ENCODE peak calls at places on chromosomes 4 and X, in nine cellular contexts. M, Z, Q, Y, B, V, G, A and J are unnamed samples.

GRCh38 chrX:119672252-119672825 is 20.6 kb downstream of the SEPTIN6 start:
- DNase-seq in Z (no peak), Q (no peak), G (no peak), V (no peak), A (no peak), M (no peak), Y (peak), B (no peak), J (no peak)

GRCh38 chr4:110165382-110166285 is 32.8 kb downstream of the ELOVL6 start:
- DNase-seq in Y (peak), Q (peak), B (peak), V (peak), M (peak), G (no peak), A (peak), Z (no peak), J (no peak)

GRCh38 chr4:7547368-7548040 is 112.8 kb upstream of the PSAPL1 start:
- DNase-seq in Z (no peak), G (no peak), Y (peak), A (no peak), Q (peak), B (no peak), M (no peak), V (no peak), J (no peak)

GRCh38 chr4:179750374-179750773 is 2308.1 kb upstream of the AGA start:
- DNase-seq in A (no peak), M (no peak), Q (no peak), V (no peak), Y (peak), Z (no peak), B (no peak), G (no peak), J (no peak)

GRCh38 chr4:185128272-185129119 is 14.6 kb upstream of the SLC25A4 start:
- DNase-seq in V (no peak), A (no peak), Y (no peak), M (peak), Q (peak), G (peak), B (no peak), Z (peak), J (no peak)

GRCh38 chr4:180860136-180860720 is 1383.0 kb upstream of the TENM3 start:
- DNase-seq in M (no peak), Z (no peak), G (no peak), Y (no peak), A (no peak), B (no peak), Q (no peak), V (no peak), J (no peak)

GRCh38 chr4:4871267-4872147 is 12.0 kb downstream of the MSX1 start:
- DNase-seq in Q (no peak), Z (peak), G (no peak), M (no peak), B (no peak), V (no peak), Y (no peak), A (no peak), J (no peak)

GRCh38 chr4:141802324-141802723 is 165.9 kb downstream of the IL15 start:
- DNase-seq in Y (peak), G (no peak), A (no peak), B (no peak), Z (no peak), V (no peak), Q (no peak), M (no peak), J (no peak)

GRCh38 chr4:42357325-42357724 is 40.0 kb upstream of the SHISA3 start:
- DNase-seq in Q (no peak), Z (no peak), A (no peak), G (no peak), M (no peak), B (no peak), Y (no peak), V (no peak), J (no peak)

GRCh38 chrX:71178908-71179307 is 34.3 kb downstream of the NLGN3 start:
- DNase-seq in V (peak), Z (peak), G (no peak), A (peak), Y (peak), B (peak), M (peak), Q (peak), J (peak)

GRCh38 chr4:161937596-161937995 is 226.2 kb downstream of the FSTL5 start:
- DNase-seq in G (no peak), V (no peak), Z (no peak), B (no peak), Y (no peak), M (no peak), Q (peak), A (no peak), J (no peak)

GRCh38 chr4:139176299-139177048 is 544 bp downstream of the ELF2 start:
- DNase-seq in M (peak), B (peak), Z (peak), G (no peak), V (peak), Q (peak), A (peak), Y (peak), J (peak)

GRCh38 chr4:85787133-85787532 is 312.2 kb downstream of the ARHGAP24 start:
- DNase-seq in A (peak), V (peak), Y (peak), Q (peak), G (no peak), Z (no peak), B (no peak), M (no peak), J (no peak)

GRCh38 chrX:148681605-148682004 is 181.2 kb downstream of the AFF2 start:
- DNase-seq in G (no peak), Q (no peak), Y (no peak), B (no peak), A (no peak), Z (no peak), M (no peak), V (no peak), J (no peak)

GRCh38 chr4:102141855-102142254 is 203.4 kb downstream of the SLC39A8 start:
- DNase-seq in A (no peak), M (no peak), Y (no peak), B (no peak), G (no peak), V (no peak), Z (no peak), Q (no peak), J (no peak)

GRCh38 chr4:44912980-44913379 is 186.6 kb upstream of the GNPDA2 start:
- DNase-seq in Q (no peak), M (no peak), B (no peak), Z (no peak), Y (no peak), V (no peak), G (no peak), A (no peak), J (no peak)

GRCh38 chr4:112225157-112225556 is 6.4 kb upstream of the AP1AR start:
- DNase-seq in M (no peak), G (no peak), A (no peak), V (no peak), Y (peak), Z (no peak), Q (no peak), B (no peak), J (no peak)

GRCh38 chr4:40976343-40976742 is 226.6 kb downstream of the NSUN7 start:
- DNase-seq in A (peak), Z (peak), G (no peak), V (no peak), B (no peak), Y (peak), M (peak), Q (peak), J (no peak)

GRCh38 chr4:182504440-182504839 is 261.2 kb downstream of the TENM3 start:
- DNase-seq in Y (no peak), G (no peak), M (no peak), V (no peak), A (no peak), B (no peak), Q (no peak), Z (no peak), J (no peak)

GRCh38 chr4:158999166-158999682 is 103.7 kb upstream of the RAPGEF2 start:
- DNase-seq in B (no peak), Z (no peak), M (no peak), G (no peak), V (no peak), Y (no peak), Q (no peak), A (no peak), J (no peak)

GRCh38 chr4:183637461-183637860 is 21.5 kb downstream of the RWDD4 start:
- DNase-seq in Z (no peak), V (no peak), B (no peak), Q (peak), A (no peak), M (peak), G (no peak), Y (peak), J (no peak)

GRCh38 chr4:156408749-156409148 is 455.1 kb upstream of the CTSO start:
- DNase-seq in G (no peak), A (no peak), Z (no peak), V (no peak), M (no peak), B (no peak), Y (peak), Q (no peak), J (no peak)

GRCh38 chr4:168605411-168605810 is 108.6 kb downstream of the PALLD start:
- DNase-seq in M (no peak), G (no peak), A (no peak), Z (no peak), V (peak), Y (peak), B (no peak), Q (peak), J (no peak)

GRCh38 chr4:166896254-166896653 is 338.0 kb downstream of the SPOCK3 start:
- DNase-seq in V (no peak), G (no peak), Z (no peak), M (no peak), Y (no peak), Q (no peak), B (no peak), A (no peak), J (no peak)

GRCh38 chr4:112735474-112735951 is 98.6 kb downstream of the LARP7 start:
- DNase-seq in Y (no peak), Z (no peak), M (peak), A (no peak), Q (no peak), G (no peak), B (no peak), V (no peak), J (no peak)

GRCh38 chr4:121991968-121992367 is 40.1 kb upstream of the TRPC3 start:
- DNase-seq in M (no peak), G (no peak), Y (no peak), Q (no peak), Z (no peak), A (peak), V (no peak), B (no peak), J (no peak)

GRCh38 chr4:98688416-98689290 is 30.2 kb upstream of the TSPAN5 start:
- DNase-seq in B (no peak), Z (no peak), Q (peak), G (no peak), Y (peak), A (no peak), V (peak), M (peak), J (no peak)

GRCh38 chr4:56755901-56756300 is 65.6 kb downstream of the SPINK2 start:
- DNase-seq in M (no peak), V (no peak), Y (no peak), G (no peak), Q (peak), Z (no peak), A (peak), B (no peak), J (no peak)